ENCODE peak calls at places on chromosomes 13 and 19, in four cellular contexts. Y is RWPE2, C is Caco-2, F is Peyer's patch. P is an unnamed sample.

GRCh38 chr19:16303755-16304154 is 20.9 kb upstream of the KLF2 start:
- DNase-seq in C (no peak), F (no peak), Y (no peak), P (no peak)

GRCh38 chr13:76822691-76823267 is 63.4 kb downstream of the KCTD12 start:
- DNase-seq in Y (no peak), F (no peak), C (no peak), P (peak; percentile 30)

GRCh38 chr13:97122381-97122996 is 99.6 kb upstream of the MBNL2 start:
- DNase-seq in Y (no peak), F (no peak), C (no peak), P (no peak)

GRCh38 chr19:32622002-32622401 is 41.0 kb downstream of the PDCD5 start:
- DNase-seq in Y (no peak), F (no peak), C (no peak), P (no peak)

GRCh38 chr19:3367572-3368440 is 1.4 kb downstream of the NFIC start:
- DNase-seq in Y (no peak), C (no peak), F (no peak), P (no peak)

GRCh38 chr19:33302974-33303790 is 848 bp upstream of the CEBPA start:
- DNase-seq in F (peak; percentile 71), C (no peak), Y (peak; percentile 70), P (peak; percentile 53)

GRCh38 chr13:114034481-114034891 is 60.6 kb upstream of the C13orf46 start:
- DNase-seq in Y (no peak), F (no peak), C (no peak), P (no peak)

GRCh38 chr19:33750587-33751385 is 45.9 kb upstream of the KCTD15 start:
- DNase-seq in C (no peak), F (no peak), Y (no peak), P (no peak)

GRCh38 chr13:109998808-109999528 is 212.6 kb upstream of the IRS2 start:
- DNase-seq in Y (no peak), C (peak; percentile 72), F (no peak), P (no peak)

GRCh38 chr13:111042661-111043226 is 72.4 kb upstream of the ARHGEF7 start:
- DNase-seq in Y (no peak), C (no peak), F (no peak), P (no peak)

GRCh38 chr19:47111081-47111589 is 2.4 kb downstream of the ZC3H4 start:
- DNase-seq in C (no peak), F (peak; percentile 69), Y (no peak), P (peak; percentile 60)

GRCh38 chr13:21039097-21039800 is 22.1 kb downstream of the LATS2 start:
- DNase-seq in F (no peak), C (no peak), Y (no peak), P (no peak)

GRCh38 chr19:18605546-18606280 is 886 bp downstream of the CRLF1 start:
- DNase-seq in C (no peak), F (no peak), Y (peak; percentile 55), P (no peak)
- H3K4me3 ChIP-seq in C (peak overlapping the region; percentile 8), F (no peak overlapping the region), Y (no peak overlapping the region), P (no peak overlapping the region)

GRCh38 chr19:7410946-7411345 is 62.2 kb downstream of the ARHGEF18 start:
- DNase-seq in F (no peak), Y (no peak), C (no peak), P (no peak)
- H3K36me3 ChIP-seq in F (no peaks in the 10 kb centered on the region), Y (peaks cover 9% of the 10 kb centered on the region), C (no peaks in the 10 kb centered on the region), P (no peaks in the 10 kb centered on the region)

GRCh38 chr13:23868521-23868920 is 20.7 kb downstream of the MIPEP start:
- DNase-seq in C (no peak), F (no peak), Y (no peak), P (no peak)

GRCh38 chr13:23871616-23872220 is 17.5 kb downstream of the MIPEP start:
- DNase-seq in F (no peak), Y (no peak), C (no peak), P (no peak)

GRCh38 chr13:23867027-23867491 is 22.1 kb downstream of the MIPEP start:
- DNase-seq in F (no peak), C (no peak), Y (no peak), P (no peak)

GRCh38 chr13:23866420-23867026 is 22.7 kb downstream of the MIPEP start:
- DNase-seq in F (no peak), Y (no peak), C (no peak), P (no peak)

DNA sequence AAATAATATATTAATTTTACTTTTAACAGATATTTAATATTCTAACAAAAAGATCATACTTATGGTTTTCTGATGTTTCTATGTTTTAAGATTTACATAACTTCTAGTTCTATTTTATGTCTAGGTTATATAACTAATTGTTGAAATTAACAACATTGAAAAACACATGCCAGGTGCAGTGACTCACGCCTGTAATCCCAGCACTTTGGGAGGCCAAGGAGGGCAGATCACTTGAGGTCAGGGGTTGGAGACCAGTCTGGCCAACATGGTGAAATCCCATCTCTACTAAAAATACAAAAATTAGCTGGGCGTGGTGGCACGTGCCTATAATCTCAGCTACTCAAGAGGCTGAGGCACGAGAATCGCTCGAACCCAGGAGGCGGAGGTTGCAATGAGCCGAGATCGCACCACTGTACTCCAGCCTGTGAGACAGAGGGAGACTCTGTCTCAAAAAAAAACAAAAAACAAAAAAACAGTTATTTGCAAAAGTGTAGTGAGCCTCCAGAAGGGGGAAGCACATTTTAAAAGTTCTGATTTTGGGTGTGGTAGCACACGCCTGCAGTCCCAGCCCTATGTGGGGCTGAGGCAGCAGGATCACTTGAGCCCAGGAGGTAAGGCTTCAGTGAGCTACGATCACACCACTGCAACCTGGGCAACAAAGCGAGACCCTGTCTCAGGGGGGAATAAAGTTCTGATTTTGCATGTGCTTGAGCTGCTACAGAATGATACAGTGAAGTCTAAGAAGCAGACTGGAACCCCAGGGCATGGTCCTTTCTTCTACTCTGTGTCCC is 18.6 kb downstream of the MIPEP start:
- DNase-seq in F (no peak), C (no peak), Y (no peak), P (peak; percentile 39)
- TF ChIP-seq CTCF in F (no peak), C (no peak), Y (no peak), P (no peak)

GRCh38 chr19:43463381-43464088 is 1.9 kb downstream of the LYPD3 start:
- DNase-seq in Y (peak; percentile 97), F (peak; percentile 100), C (peak; percentile 99), P (peak; percentile 94)

GRCh38 chr19:43464089-43464775 is 1.2 kb downstream of the LYPD3 start:
- DNase-seq in Y (no peak), F (peak; percentile 89), C (no peak), P (no peak)

GRCh38 chr19:43462887-43463380 is 2.5 kb downstream of the LYPD3 start:
- DNase-seq in F (no peak), C (no peak), Y (no peak), P (no peak)

GRCh38 chr19:43461303-43461702 is 4.1 kb downstream of the LYPD3 start:
- DNase-seq in F (no peak), Y (no peak), C (no peak), P (no peak)

GRCh38 chr19:43462383-43462782 is 3.0 kb downstream of the LYPD3 start:
- DNase-seq in Y (no peak), C (no peak), F (no peak), P (no peak)
- H3K4me3 ChIP-seq in Y (no peak overlapping the region), C (peak overlapping the region; percentile 64), F (peak overlapping the region; percentile 59), P (no peak overlapping the region)

GRCh38 chr19:44992336-44993163 is 8.7 kb upstream of the RELB start:
- DNase-seq in Y (no peak), C (no peak), F (no peak), P (no peak)
- H3K36me3 ChIP-seq in Y (peaks cover 7% of the 10 kb centered on the region), C (no peaks in the 10 kb centered on the region), F (no peaks in the 10 kb centered on the region), P (peaks cover 31% of the 10 kb centered on the region)

P was measured in GM06990.